ENCODE peak calls at places on chromosome 20, in five cellular contexts. Q is ascending aorta, E is lower lobe of right lung, G is HFF-Myc, C is psoas muscle. N is an unnamed sample.

GRCh38 chr20:58720890-58721289 is 28.3 kb downstream of the NPEPL1 start:
- DNase-seq in G (no peak), Q (no peak), E (no peak), C (no peak), N (no peak)

GRCh38 chr20:60407938-60408337 is 449.7 kb downstream of the CDH26 start:
- DNase-seq in E (no peak), G (no peak), Q (no peak), C (no peak), N (no peak)

GRCh38 chr20:53786445-53787267 is 193.0 kb upstream of the ZNF217 start:
- DNase-seq in C (no peak), Q (no peak), G (no peak), E (no peak), N (peak; percentile 37)

GRCh38 chr20:38369387-38369786 is 23.1 kb downstream of the LBP start:
- DNase-seq in G (no peak), Q (no peak), C (no peak), E (no peak), N (no peak)

GRCh38 chr20:37955511-37955910 is 52.6 kb downstream of the VSTM2L start:
- DNase-seq in G (no peak), E (no peak), Q (no peak), C (no peak), N (no peak)

GRCh38 chr20:53208110-53208908 is 236.2 kb downstream of the TSHZ2 start:
- DNase-seq in E (no peak), Q (no peak), C (no peak), G (no peak), N (no peak)

GRCh38 chr20:61240814-61241213 is 11.2 kb upstream of the CDH4 start:
- DNase-seq in C (no peak), G (no peak), E (no peak), Q (no peak), N (no peak)

GRCh38 chr20:61850926-61851900 is 214.5 kb downstream of the TAF4 start:
- DNase-seq in E (no peak), C (peak; percentile 38), Q (no peak), G (no peak), N (no peak)

GRCh38 chr20:9028419-9028818 is 40.5 kb upstream of the PLCB4 start:
- DNase-seq in Q (no peak), E (no peak), C (no peak), G (no peak), N (no peak)

GRCh38 chr20:37941332-37941731 is 38.4 kb downstream of the VSTM2L start:
- DNase-seq in G (no peak), E (no peak), C (no peak), Q (no peak), N (peak; percentile 21)

GRCh38 chr20:35908007-35908406 is 46.3 kb downstream of the SCAND1 start:
- DNase-seq in G (no peak), C (no peak), Q (no peak), E (no peak), N (no peak)

GRCh38 chr20:58702859-58703648 is 10.5 kb downstream of the NPEPL1 start:
- DNase-seq in Q (no peak), E (no peak), G (no peak), C (no peak), N (no peak)

GRCh38 chr20:53335509-53335908 is 258.1 kb downstream of the ZNF217 start:
- DNase-seq in C (no peak), E (no peak), Q (no peak), G (no peak), N (no peak)

GRCh38 chr20:59598625-59599310 is 5.6 kb upstream of the PHACTR3 start:
- DNase-seq in G (peak; percentile 2), E (no peak), Q (no peak), C (no peak), N (peak; percentile 77)

GRCh38 chr20:16404171-16404570 is 169.1 kb downstream of the KIF16B start:
- DNase-seq in C (no peak), Q (no peak), E (no peak), G (no peak), N (no peak)

GRCh38 chr20:46348231-46348803 is 40.0 kb upstream of the CDH22 start:
- DNase-seq in G (no peak), Q (no peak), C (no peak), E (no peak), N (no peak)

GRCh38 chr20:49571553-49571835 is 3.6 kb upstream of the PTGIS start:
- DNase-seq in G (no peak), C (no peak), Q (no peak), E (no peak), N (no peak)
- TF ChIP-seq CTCF in G (no peak), C (no peak), Q (no peak), E (no peak), N (no peak)

GRCh38 chr20:31879143-31879987 is 8.9 kb downstream of the TTLL9 start:
- DNase-seq in C (peak; percentile 94), Q (peak; percentile 87), E (peak; percentile 99), G (peak; percentile 77), N (peak; percentile 95)
- TF ChIP-seq CTCF in C (peak; percentile 6), Q (peak; percentile 16), E (peak; percentile 9), G (no peak), N (no peak)

GRCh38 chr20:63441777-63442493 is 30.5 kb downstream of the KCNQ2 start:
- DNase-seq in G (no peak), Q (no peak), C (peak; percentile 71), E (peak; percentile 58), N (peak; percentile 87)
- TF ChIP-seq CTCF in G (peak; percentile 26), Q (no peak), C (peak; percentile 31), E (peak; percentile 25), N (peak; percentile 54)

GRCh38 chr20:1440024-1440423 is 26.6 kb downstream of the NSFL1C start:
- DNase-seq in G (no peak), C (no peak), Q (no peak), E (no peak), N (peak; percentile 40)
- TF ChIP-seq CTCF in G (peak; percentile 41), C (no peak), Q (no peak), E (no peak), N (no peak)

GRCh38 chr20:32672982-32673727 is 586 bp downstream of the C20orf203 start:
- DNase-seq in G (no peak), E (peak; percentile 58), C (no peak), Q (no peak), N (no peak)
- TF ChIP-seq CTCF in G (no peak), E (no peak), C (no peak), Q (no peak), N (no peak)

GRCh38 chr20:24208652-24209051 is 220.1 kb upstream of the GGTLC1 start:
- DNase-seq in E (no peak), G (no peak), C (no peak), Q (no peak), N (no peak)
- TF ChIP-seq CTCF in E (no peak), G (no peak), C (no peak), Q (no peak), N (no peak)

DNA sequence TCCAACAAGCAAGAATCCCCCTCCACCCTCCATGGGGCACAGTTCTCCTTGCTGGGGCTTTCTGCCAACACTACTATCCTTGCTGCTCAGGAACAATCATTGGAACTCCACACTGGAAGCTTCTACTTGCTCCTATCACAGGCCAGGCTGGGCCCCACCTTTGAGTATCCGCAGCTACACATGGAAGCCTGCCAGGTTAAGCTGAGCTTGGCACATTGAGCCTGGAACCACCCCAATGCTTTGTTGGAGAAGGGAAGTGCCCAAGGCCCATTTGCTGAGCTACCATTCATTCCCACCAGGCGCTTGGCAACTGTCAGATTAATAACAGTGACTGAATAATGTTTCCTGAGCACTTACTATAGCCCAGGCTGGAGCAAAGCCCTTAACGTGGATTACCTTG is 357.3 kb downstream of the MAFB start:
- DNase-seq in Q (no peak), G (no peak), E (peak; percentile 46), C (no peak), N (no peak)
- TF ChIP-seq CTCF in Q (no peak), G (no peak), E (no peak), C (no peak), N (no peak)

GRCh38 chr20:31605902-31606677 is 1.0 kb downstream of the ID1 start:
- DNase-seq in G (no peak), E (peak; percentile 63), C (peak; percentile 56), Q (no peak), N (peak; percentile 38)
- TF ChIP-seq CTCF in G (no peak), E (no peak), C (no peak), Q (no peak), N (no peak)

GRCh38 chr20:63282946-63283345 is 10.0 kb upstream of the COL20A1 start:
- DNase-seq in G (no peak), Q (no peak), E (no peak), C (no peak), N (no peak)

GRCh38 chr20:63280371-63280770 is 7.8 kb downstream of the ARFGAP1 start:
- DNase-seq in E (no peak), C (no peak), Q (no peak), G (no peak), N (no peak)

GRCh38 chr20:63279931-63280330 is 7.3 kb downstream of the ARFGAP1 start:
- DNase-seq in G (no peak), Q (no peak), E (no peak), C (no peak), N (no peak)

GRCh38 chr20:63281741-63282665 is 9.4 kb downstream of the ARFGAP1 start:
- DNase-seq in G (no peak), Q (no peak), E (no peak), C (no peak), N (no peak)

GRCh38 chr20:63280929-63281545 is 8.4 kb downstream of the ARFGAP1 start:
- DNase-seq in E (no peak), G (no peak), Q (no peak), C (no peak), N (no peak)
- TF ChIP-seq CTCF in E (no peak), G (peak; percentile 36), Q (no peak), C (no peak), N (peak; percentile 30)

GRCh38 chr20:47515843-47516242 is 14.2 kb downstream of the NCOA3 start:
- DNase-seq in E (no peak), Q (no peak), C (no peak), G (no peak), N (no peak)

GRCh38 chr20:47524385-47524784 is 22.7 kb downstream of the NCOA3 start:
- DNase-seq in C (no peak), E (no peak), G (no peak), Q (no peak), N (no peak)

GRCh38 chr20:47527004-47527800 is 25.5 kb downstream of the NCOA3 start:
- DNase-seq in G (no peak), E (no peak), C (no peak), Q (no peak), N (no peak)

DNA sequence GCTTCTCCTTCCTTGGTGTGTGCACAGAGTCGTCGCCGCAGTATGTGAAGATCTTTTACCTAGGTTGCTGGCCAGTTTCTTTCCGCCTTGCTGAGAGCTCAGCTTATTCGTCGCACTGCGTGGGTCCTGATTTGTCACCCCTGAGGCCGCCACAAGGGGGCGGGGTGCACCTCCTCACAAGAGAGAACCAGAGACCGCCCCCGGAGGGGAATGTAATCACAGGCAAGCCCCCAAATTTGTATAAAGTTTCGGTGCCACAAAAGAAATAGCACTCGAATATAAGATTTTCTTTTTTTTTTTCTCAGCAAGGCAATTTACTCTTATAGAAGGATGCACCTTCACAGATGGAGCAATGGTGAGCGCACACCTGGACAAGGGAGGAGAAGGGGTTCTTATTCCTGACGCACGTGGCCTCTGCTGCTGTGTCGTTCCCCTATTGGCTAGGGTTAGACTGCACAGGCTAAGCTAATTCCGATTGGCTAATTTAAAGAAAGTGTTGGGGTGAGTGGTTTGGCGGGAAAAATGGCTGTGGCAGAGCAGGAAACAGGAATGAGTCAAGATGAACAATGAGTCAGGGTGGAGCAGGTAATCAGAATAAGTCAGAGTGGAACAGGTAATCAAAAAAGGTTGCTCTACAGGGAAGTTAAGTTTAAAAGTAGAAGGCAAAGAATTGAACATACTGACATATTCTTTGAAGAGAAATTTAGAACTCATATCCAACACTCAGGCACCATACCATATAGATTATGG is 19.5 kb downstream of the NCOA3 start:
- DNase-seq in C (no peak), Q (no peak), G (no peak), E (no peak), N (no peak)
- TF ChIP-seq CTCF in C (no peak), Q (no peak), G (no peak), E (no peak), N (peak; percentile 39)

N was measured in Calu3.